ENCODE peak calls at places on chromosomes 3 and 15, in five cellular contexts. X is activated T-cell treated with anti-CD3 and anti-CD28 coated beads for 1 hour, P is NCI-H146, D is activated T-helper 1 cell treated with Interleukin-2 at 50 U/mL for 16 hours, F is fibroblast of pulmonary artery. L is an unnamed sample.

GRCh38 chr3:112109313-112109712 is 23.1 kb downstream of the C3orf52 start:
- DNase-seq in X (no peak), P (peak), D (no peak), F (no peak), L (no peak)

GRCh38 chr15:99474041-99474906 is 91.5 kb upstream of the MEF2A start:
- DNase-seq in X (no peak), P (no peak), D (no peak), F (no peak), L (no peak)

GRCh38 chr15:96851613-96852012 is 521.1 kb downstream of the NR2F2 start:
- DNase-seq in X (no peak), P (no peak), D (no peak), F (peak), L (no peak)

GRCh38 chr3:124791639-124792111 is 61.4 kb downstream of the UMPS start:
- DNase-seq in X (no peak), P (no peak), D (no peak), F (peak), L (no peak)

GRCh38 chr3:183537295-183537730 is 18.2 kb downstream of the KLHL6 start:
- DNase-seq in X (no peak), P (no peak), D (no peak), F (peak), L (no peak)

GRCh38 chr3:51343918-51344687 is 41.0 kb upstream of the MANF start:
- DNase-seq in X (no peak), P (no peak), D (no peak), F (peak), L (no peak)

GRCh38 chr3:194573680-194574437 is 59.4 kb downstream of the TMEM44 start:
- DNase-seq in X (peak), P (peak), D (no peak), F (peak), L (peak)

GRCh38 chr3:127951276-127951675 is 36.2 kb downstream of the KBTBD12 start:
- DNase-seq in X (no peak), P (no peak), D (no peak), F (no peak), L (no peak)

GRCh38 chr3:171377859-171378258 is 82.3 kb downstream of the TNIK start:
- DNase-seq in X (no peak), P (no peak), D (no peak), F (no peak), L (no peak)

GRCh38 chr3:12990781-12991480 is 82.3 kb downstream of the IQSEC1 start:
- DNase-seq in X (no peak), P (no peak), D (no peak), F (peak), L (no peak)

GRCh38 chr3:144104146-144104545 is 132.5 kb downstream of the DIPK2A start:
- DNase-seq in X (no peak), P (peak), D (no peak), F (no peak), L (no peak)

GRCh38 chr3:71537211-71537611 is 46.3 kb downstream of the FOXP1 start:
- DNase-seq in X (no peak), P (no peak), D (no peak), F (peak), L (no peak)

GRCh38 chr15:79837846-79838245 is 59.0 kb downstream of the MTHFS start:
- DNase-seq in X (no peak), P (no peak), D (no peak), F (no peak), L (no peak)

GRCh38 chr3:60046212-60046611 is 996.4 kb upstream of the CFAP20DC start:
- DNase-seq in X (no peak), P (peak), D (no peak), F (no peak), L (no peak)

GRCh38 chr15:47185222-47185800 is 532.0 kb upstream of the SEMA6D start:
- DNase-seq in X (no peak), P (peak), D (no peak), F (no peak), L (no peak)

GRCh38 chr15:64525828-64526530 is 65.6 kb downstream of the ZNF609 start:
- DNase-seq in X (no peak), P (no peak), D (no peak), F (peak), L (no peak)

GRCh38 chr3:157160652-157161480 is 919 bp upstream of the CCNL1 start:
- DNase-seq in X (peak), P (peak), D (peak), F (peak), L (peak)

GRCh38 chr3:160474416-160474838 is 24.8 kb upstream of the TRIM59 start:
- DNase-seq in X (no peak), P (no peak), D (no peak), F (no peak), L (no peak)

GRCh38 chr3:43171770-43172169 is 65.9 kb upstream of the POMGNT2 start:
- DNase-seq in X (no peak), P (no peak), D (no peak), F (no peak), L (no peak)

GRCh38 chr3:58325525-58325992 is 7.1 kb upstream of the PXK start:
- DNase-seq in X (no peak), P (no peak), D (no peak), F (no peak), L (no peak)

GRCh38 chr15:61381501-61381900 is 152.4 kb upstream of the RORA start:
- DNase-seq in X (no peak), P (no peak), D (no peak), F (no peak), L (no peak)

GRCh38 chr15:25900901-25901300 is 37.8 kb upstream of the ATP10A start:
- DNase-seq in X (no peak), P (no peak), D (no peak), F (peak), L (no peak)

GRCh38 chr15:45913451-45913850 is 278.6 kb downstream of the SQOR start:
- DNase-seq in X (no peak), P (no peak), D (no peak), F (no peak), L (no peak)

GRCh38 chr15:58513008-58513407 is 81.2 kb downstream of the LIPC start:
- DNase-seq in X (no peak), P (no peak), D (no peak), F (no peak), L (no peak)

GRCh38 chr3:176814252-176814651 is 383.0 kb downstream of the TBL1XR1 start:
- DNase-seq in X (no peak), P (no peak), D (no peak), F (peak), L (peak)

GRCh38 chr15:39232512-39232911 is 348.4 kb upstream of the THBS1 start:
- DNase-seq in X (no peak), P (no peak), D (no peak), F (peak), L (no peak)

GRCh38 chr3:4953119-4953518 is 26.1 kb upstream of the BHLHE40 start:
- DNase-seq in X (no peak), P (no peak), D (no peak), F (no peak), L (no peak)

GRCh38 chr3:116037954-116038911 is 407.1 kb downstream of the LSAMP start:
- DNase-seq in X (no peak), P (no peak), D (no peak), F (peak), L (peak)

GRCh38 chr3:71061037-71061436 is 522.5 kb downstream of the FOXP1 start:
- DNase-seq in X (no peak), P (no peak), D (no peak), F (no peak), L (no peak)

GRCh38 chr3:48433472-48434118 is 3.7 kb upstream of the PLXNB1 start:
- DNase-seq in X (no peak), P (no peak), D (no peak), F (peak), L (no peak)

GRCh38 chr3:193829781-193830180 is 236.8 kb downstream of the OPA1 start:
- DNase-seq in X (no peak), P (no peak), D (no peak), F (peak), L (no peak)

GRCh38 chr15:58344164-58345070 is 87.4 kb upstream of the LIPC start:
- DNase-seq in X (no peak), P (no peak), D (no peak), F (no peak), L (no peak)